ENCODE peak calls at places on chromosomes 11 and 22, in eight cellular contexts. V is PC-3, Q is pancreas, Y is esophagus squamous epithelium, G is heart left ventricle, R is neural progenitor cell, K is cardiac fibroblast, C is bronchial epithelial cell. X is an unnamed sample.

GRCh38 chr11:133964946-133965632 is 8.3 kb upstream of the IGSF9B start:
- DNase-seq in C (peak), Q (no peak), G (no peak), K (peak), R (no peak), Y (no peak), V (peak), X (no peak)

GRCh38 chr22:40175571-40176105 is 2.1 kb upstream of the TNRC6B start:
- DNase-seq in R (no peak), K (no peak), Q (no peak), V (no peak), Y (no peak), G (no peak), C (no peak), X (no peak)

GRCh38 chr11:129881570-129882170 is 13.7 kb downstream of the NFRKB start:
- DNase-seq in Y (no peak), G (no peak), K (peak), V (peak), R (peak), C (peak), Q (no peak), X (peak)

GRCh38 chr11:124758355-124759267 is 3.5 kb downstream of the ESAM start:
- DNase-seq in V (peak), R (peak), Q (peak), G (peak), C (peak), K (peak), Y (no peak), X (peak)

GRCh38 chr11:33520103-33520502 is 180.5 kb downstream of the C11orf91 start:
- DNase-seq in C (no peak), V (no peak), Y (no peak), Q (no peak), R (no peak), K (no peak), G (no peak), X (no peak)

GRCh38 chr11:75103380-75104026 is 6.8 kb upstream of the OR2AT4 start:
- DNase-seq in V (peak), K (peak), R (no peak), C (peak), Y (no peak), G (no peak), Q (no peak), X (peak)

GRCh38 chr11:116376547-116376946 is 396.2 kb downstream of the BUD13 start:
- DNase-seq in V (no peak), Q (no peak), R (no peak), C (no peak), Y (no peak), K (no peak), G (no peak), X (no peak)

GRCh38 chr11:8776209-8776608 is 93.6 kb downstream of the RPL27A start:
- DNase-seq in K (no peak), Y (no peak), R (no peak), G (no peak), Q (peak), V (no peak), C (no peak), X (peak)

GRCh38 chr11:46363455-46363920 is 16.2 kb downstream of the DGKZ start:
- DNase-seq in G (peak), C (peak), Q (no peak), K (no peak), Y (no peak), R (no peak), V (peak), X (peak)

GRCh38 chr22:24179478-24180210 is 1.6 kb upstream of the SUSD2 start:
- DNase-seq in G (no peak), K (no peak), C (no peak), Y (no peak), V (no peak), R (no peak), Q (no peak), X (no peak)

GRCh38 chr22:48068323-48068722 is 1305.9 kb downstream of the TBC1D22A start:
- DNase-seq in Q (no peak), V (no peak), R (no peak), C (no peak), G (no peak), Y (no peak), K (no peak), X (no peak)

GRCh38 chr11:62806611-62807121 is 1.4 kb upstream of the NXF1 start:
- DNase-seq in V (no peak), G (peak), Y (no peak), Q (no peak), C (peak), K (peak), R (no peak), X (peak)

GRCh38 chr11:123129920-123130319 is 65.1 kb downstream of the CLMP start:
- DNase-seq in C (no peak), G (no peak), R (no peak), K (no peak), V (no peak), Q (no peak), Y (no peak), X (no peak)

GRCh38 chr11:3201112-3201581 is 17.5 kb downstream of the MRGPRG start:
- DNase-seq in Y (no peak), G (no peak), V (no peak), C (no peak), R (no peak), K (no peak), Q (no peak), X (no peak)

GRCh38 chr22:38464992-38465672 is 2.8 kb upstream of the KDELR3 start:
- DNase-seq in C (no peak), Q (no peak), V (no peak), K (no peak), R (no peak), G (no peak), Y (no peak), X (no peak)

GRCh38 chr11:73156686-73157085 is 14.6 kb upstream of the FCHSD2 start:
- DNase-seq in Y (no peak), V (no peak), C (no peak), K (no peak), G (no peak), Q (no peak), R (no peak), X (no peak)

GRCh38 chr22:41048791-41049717 is 43.3 kb upstream of the EP300 start:
- DNase-seq in C (no peak), G (peak), Q (peak), Y (no peak), V (no peak), K (peak), R (peak), X (no peak)

GRCh38 chr11:106305458-106305857 is 228.0 kb downstream of the AASDHPPT start:
- DNase-seq in G (no peak), R (no peak), Q (no peak), V (peak), K (no peak), Y (no peak), C (peak), X (peak)

GRCh38 chr22:48973694-48974041 is 854.0 kb downstream of the BRD1 start:
- DNase-seq in R (no peak), Q (no peak), V (no peak), Y (no peak), G (no peak), C (no peak), K (no peak), X (no peak)

GRCh38 chr11:95341246-95341645 is 110.2 kb upstream of the SESN3 start:
- DNase-seq in Q (no peak), R (no peak), V (no peak), G (no peak), C (no peak), Y (no peak), K (no peak), X (no peak)

GRCh38 chr22:50169774-50170341 is 673 bp upstream of the PANX2 start:
- DNase-seq in Q (peak), R (peak), K (peak), Y (no peak), C (no peak), G (no peak), V (peak), X (peak)

GRCh38 chr11:3627291-3627690 is 14.5 kb downstream of the ART5 start:
- DNase-seq in K (peak), Q (no peak), Y (no peak), V (no peak), G (no peak), R (no peak), C (peak), X (peak)

GRCh38 chr22:49439373-49439772 is 388.3 kb downstream of the BRD1 start:
- DNase-seq in Q (no peak), Y (no peak), K (no peak), C (no peak), V (no peak), G (no peak), R (no peak), X (no peak)

GRCh38 chr11:102546427-102546826 is 15.9 kb upstream of the MMP7 start:
- DNase-seq in K (no peak), G (no peak), Y (no peak), V (no peak), Q (no peak), R (no peak), C (peak), X (peak)

GRCh38 chr11:106697058-106697457 is 321.2 kb downstream of the GUCY1A2 start:
- DNase-seq in Y (no peak), C (peak), G (no peak), K (peak), Q (no peak), R (no peak), V (peak), X (peak)

GRCh38 chr22:40024201-40025061 is 29.7 kb downstream of the FAM83F start:
- DNase-seq in K (peak), Y (no peak), R (peak), Q (peak), C (no peak), V (peak), G (peak), X (peak)

GRCh38 chr11:91773090-91773489 is 451.5 kb upstream of the FAT3 start:
- DNase-seq in G (no peak), C (no peak), R (peak), Q (no peak), V (peak), Y (no peak), K (peak), X (no peak)

GRCh38 chr11:63738720-63739360 is 29.7 kb downstream of the ZFTA start:
- DNase-seq in V (peak), K (peak), G (peak), Q (peak), R (peak), C (peak), Y (no peak), X (peak)

GRCh38 chr11:129949976-129950318 is 52.7 kb downstream of the PRDM10 start:
- DNase-seq in G (no peak), V (no peak), Q (no peak), Y (no peak), R (no peak), K (no peak), C (no peak), X (no peak)

GRCh38 chr11:36069576-36070214 is 125.8 kb downstream of the LDLRAD3 start:
- DNase-seq in Q (no peak), C (peak), R (peak), V (peak), G (no peak), Y (no peak), K (no peak), X (peak)

GRCh38 chr11:66934971-66935779 is 23.0 kb downstream of the PC start:
- DNase-seq in R (no peak), V (no peak), K (peak), G (no peak), Y (no peak), C (no peak), Q (no peak), X (peak)

GRCh38 chr11:69674267-69674885 is 777 bp downstream of the LTO1 start:
- DNase-seq in K (peak), C (peak), Q (peak), Y (no peak), G (no peak), V (peak), R (peak), X (peak)

GRCh38 chr11:129374993-129375721 is 491 bp upstream of the BARX2 start:
- DNase-seq in Y (no peak), R (no peak), V (peak), G (no peak), C (peak), Q (peak), K (no peak), X (peak)

GRCh38 chr11:126378763-126379162 is 23.3 kb downstream of the ST3GAL4 start:
- DNase-seq in Y (no peak), Q (no peak), G (no peak), V (no peak), R (no peak), C (no peak), K (peak), X (no peak)

GRCh38 chr11:78659326-78660319 is 85.0 kb upstream of the NARS2 start:
- DNase-seq in Q (peak), C (peak), R (no peak), K (no peak), G (no peak), Y (no peak), V (no peak), X (peak)

GRCh38 chr22:33666661-33667619 is 253.3 kb downstream of the LARGE1 start:
- DNase-seq in R (peak), G (no peak), V (no peak), Q (no peak), Y (no peak), K (no peak), C (no peak), X (no peak)

DNA sequence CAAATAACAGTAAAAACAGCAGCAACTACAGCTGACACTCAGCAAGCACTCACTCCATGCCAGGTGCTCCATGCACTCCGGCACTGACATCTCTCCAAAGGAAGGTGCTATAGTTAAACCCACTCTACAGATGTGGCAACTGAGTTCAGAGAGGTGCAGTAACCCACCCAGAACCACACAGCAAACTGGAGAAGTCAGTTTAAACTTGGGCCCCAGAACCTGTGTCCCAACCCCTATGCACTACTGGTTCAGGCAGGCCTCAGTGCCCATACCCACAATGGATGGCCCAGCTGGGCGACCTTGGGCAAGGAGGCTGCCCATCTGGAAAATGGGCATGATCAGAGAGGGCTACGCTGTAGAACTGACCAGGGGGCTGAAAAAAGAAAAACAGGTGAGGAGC is 26.4 kb upstream of the TCF20 start:
- DNase-seq in R (no peak), Q (no peak), C (no peak), V (no peak), Y (no peak), G (no peak), K (no peak), X (no peak)
- H3K4me3 ChIP-seq in R (no peak), Q (no peak), C (no peak), V (no peak), Y (no peak), G (no peak), K (no peak), X (no peak)

GRCh38 chr11:119673389-119674336 is 55.3 kb downstream of the NECTIN1 start:
- DNase-seq in V (no peak), C (no peak), K (no peak), Y (no peak), G (no peak), R (no peak), Q (no peak), X (no peak)
- TF ChIP-seq CTCF in V (no peak), C (peak), K (no peak), Y (peak), G (no peak), R (no peak), Q (no peak), X (peak)

DNA sequence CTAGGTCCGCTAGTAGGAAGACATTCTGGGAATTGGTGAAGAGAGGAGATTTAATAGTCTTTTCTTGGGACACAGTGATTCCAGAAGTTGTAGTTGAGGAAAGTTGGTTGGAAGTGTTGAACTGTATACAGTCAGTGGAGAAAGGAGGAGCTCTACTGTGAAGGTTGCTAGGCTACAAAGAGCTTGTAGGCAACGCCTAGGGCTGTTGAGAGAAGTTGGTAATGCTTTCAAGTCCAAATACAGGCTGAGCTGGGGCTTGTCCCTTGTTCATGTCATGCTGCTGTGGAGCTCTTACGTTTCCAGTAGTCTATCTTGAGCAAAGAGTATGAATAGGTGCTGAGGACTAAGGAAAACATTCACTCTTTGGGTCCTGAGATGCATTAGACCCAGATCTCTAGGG is 1.1 kb downstream of the TBCEL start:
- DNase-seq in K (peak), Q (no peak), C (peak), R (no peak), G (peak), Y (no peak), V (peak), X (peak)
- H3K4me3 ChIP-seq in K (peak), Q (peak), C (no peak), R (peak), G (peak), Y (no peak), V (peak), X (peak)

GRCh38 chr11:110249066-110249465 is 47.3 kb downstream of the RDX start:
- DNase-seq in R (no peak), V (peak), K (peak), Y (no peak), C (peak), Q (no peak), G (no peak), X (peak)
- TF ChIP-seq CTCF in R (peak), V (peak), K (no peak), Y (no peak), C (no peak), Q (no peak), G (no peak), X (peak)

X was measured in epithelial cell of esophagus.